ENCODE peak calls at places on chromosomes 16 and 17, in eight cellular contexts. One of them, this sample, is unnamed.

GRCh38 chr16:64133396-64133795 is 988.5 kb downstream of the CDH11 start:
- DNase-seq in anterior cingulate cortex: no peak
- DNase-seq in GM04504: no peak
- DNase-seq in ureter: no peak
- DNase-seq in activated T-helper 2 cell treated with anti-CD3 and anti-CD28 coated beads, Interferon-gamma antibody, Interleukin-2, Interleukin-4, amounts not matched to agents 10 μg/mL and 5 μg/mL and 100 μg/mL, durations not matched to agents 14 hours and 24 hours and 36 hours: no peak
- DNase-seq in stimulated activated CD4-positive, alpha-beta T cell treated with anti-CD3 and anti-CD28 coated beads, TNF-alpha, amount 100 ng/mL, for 48 hours: no peak
- DNase-seq in head of caudate nucleus: no peak
- DNase-seq in NCI-H460: no peak
- DNase-seq in this sample: no peak

GRCh38 chr17:54903375-54903774 is 2.7 kb downstream of the TOM1L1 start:
- DNase-seq in anterior cingulate cortex: no peak
- DNase-seq in head of caudate nucleus: peak
- DNase-seq in activated T-helper 2 cell treated with anti-CD3 and anti-CD28 coated beads, Interferon-gamma antibody, Interleukin-2, Interleukin-4, amounts not matched to agents 10 μg/mL and 5 μg/mL and 100 μg/mL, durations not matched to agents 14 hours and 24 hours and 36 hours: no peak
- DNase-seq in stimulated activated CD4-positive, alpha-beta T cell treated with anti-CD3 and anti-CD28 coated beads, TNF-alpha, amount 100 ng/mL, for 48 hours: no peak
- DNase-seq in NCI-H460: no peak
- DNase-seq in GM04504: no peak
- DNase-seq in ureter: no peak
- DNase-seq in this sample: no peak

GRCh38 chr16:89407925-89408300 is 82.4 kb downstream of the ANKRD11 start:
- DNase-seq in anterior cingulate cortex: no peak
- DNase-seq in head of caudate nucleus: no peak
- DNase-seq in ureter: no peak
- DNase-seq in GM04504: no peak
- DNase-seq in stimulated activated CD4-positive, alpha-beta T cell treated with anti-CD3 and anti-CD28 coated beads, TNF-alpha, amount 100 ng/mL, for 48 hours: no peak
- DNase-seq in NCI-H460: no peak
- DNase-seq in activated T-helper 2 cell treated with anti-CD3 and anti-CD28 coated beads, Interferon-gamma antibody, Interleukin-2, Interleukin-4, amounts not matched to agents 10 μg/mL and 5 μg/mL and 100 μg/mL, durations not matched to agents 14 hours and 24 hours and 36 hours: no peak
- DNase-seq in this sample: no peak

GRCh38 chr16:81204794-81205680 is 33.5 kb upstream of the BCO1 start:
- DNase-seq in GM04504: no peak
- DNase-seq in anterior cingulate cortex: peak
- DNase-seq in stimulated activated CD4-positive, alpha-beta T cell treated with anti-CD3 and anti-CD28 coated beads, TNF-alpha, amount 100 ng/mL, for 48 hours: no peak
- DNase-seq in NCI-H460: peak
- DNase-seq in ureter: no peak
- DNase-seq in head of caudate nucleus: peak
- DNase-seq in activated T-helper 2 cell treated with anti-CD3 and anti-CD28 coated beads, Interferon-gamma antibody, Interleukin-2, Interleukin-4, amounts not matched to agents 10 μg/mL and 5 μg/mL and 100 μg/mL, durations not matched to agents 14 hours and 24 hours and 36 hours: no peak
- DNase-seq in this sample: peak

GRCh38 chr16:69763557-69763942 is 1.4 kb downstream of the WWP2 start:
- DNase-seq in anterior cingulate cortex: no peak
- DNase-seq in GM04504: no peak
- DNase-seq in stimulated activated CD4-positive, alpha-beta T cell treated with anti-CD3 and anti-CD28 coated beads, TNF-alpha, amount 100 ng/mL, for 48 hours: no peak
- DNase-seq in head of caudate nucleus: no peak
- DNase-seq in NCI-H460: no peak
- DNase-seq in activated T-helper 2 cell treated with anti-CD3 and anti-CD28 coated beads, Interferon-gamma antibody, Interleukin-2, Interleukin-4, amounts not matched to agents 10 μg/mL and 5 μg/mL and 100 μg/mL, durations not matched to agents 14 hours and 24 hours and 36 hours: no peak
- DNase-seq in ureter: no peak
- DNase-seq in this sample: no peak

GRCh38 chr17:55588446-55588845 is 77.2 kb upstream of the SMIM36 start:
- DNase-seq in NCI-H460: no peak
- DNase-seq in GM04504: no peak
- DNase-seq in stimulated activated CD4-positive, alpha-beta T cell treated with anti-CD3 and anti-CD28 coated beads, TNF-alpha, amount 100 ng/mL, for 48 hours: no peak
- DNase-seq in anterior cingulate cortex: no peak
- DNase-seq in ureter: no peak
- DNase-seq in head of caudate nucleus: no peak
- DNase-seq in activated T-helper 2 cell treated with anti-CD3 and anti-CD28 coated beads, Interferon-gamma antibody, Interleukin-2, Interleukin-4, amounts not matched to agents 10 μg/mL and 5 μg/mL and 100 μg/mL, durations not matched to agents 14 hours and 24 hours and 36 hours: no peak
- DNase-seq in this sample: no peak

GRCh38 chr16:552171-552570 is 8.0 kb upstream of the PRR35 start:
- DNase-seq in head of caudate nucleus: no peak
- DNase-seq in activated T-helper 2 cell treated with anti-CD3 and anti-CD28 coated beads, Interferon-gamma antibody, Interleukin-2, Interleukin-4, amounts not matched to agents 10 μg/mL and 5 μg/mL and 100 μg/mL, durations not matched to agents 14 hours and 24 hours and 36 hours: no peak
- DNase-seq in stimulated activated CD4-positive, alpha-beta T cell treated with anti-CD3 and anti-CD28 coated beads, TNF-alpha, amount 100 ng/mL, for 48 hours: no peak
- DNase-seq in anterior cingulate cortex: no peak
- DNase-seq in ureter: no peak
- DNase-seq in GM04504: no peak
- DNase-seq in NCI-H460: no peak
- DNase-seq in this sample: no peak

GRCh38 chr17:2302740-2303277 is 776 bp downstream of the SMG6 start:
- DNase-seq in head of caudate nucleus: no peak
- DNase-seq in GM04504: no peak
- DNase-seq in stimulated activated CD4-positive, alpha-beta T cell treated with anti-CD3 and anti-CD28 coated beads, TNF-alpha, amount 100 ng/mL, for 48 hours: no peak
- DNase-seq in anterior cingulate cortex: no peak
- DNase-seq in activated T-helper 2 cell treated with anti-CD3 and anti-CD28 coated beads, Interferon-gamma antibody, Interleukin-2, Interleukin-4, amounts not matched to agents 10 μg/mL and 5 μg/mL and 100 μg/mL, durations not matched to agents 14 hours and 24 hours and 36 hours: no peak
- DNase-seq in ureter: peak
- DNase-seq in NCI-H460: no peak
- DNase-seq in this sample: no peak

GRCh38 chr16:88378836-88379693 is 3.7 kb upstream of the ZNF469 start:
- DNase-seq in NCI-H460: no peak
- DNase-seq in GM04504: no peak
- DNase-seq in ureter: no peak
- DNase-seq in head of caudate nucleus: no peak
- DNase-seq in activated T-helper 2 cell treated with anti-CD3 and anti-CD28 coated beads, Interferon-gamma antibody, Interleukin-2, Interleukin-4, amounts not matched to agents 10 μg/mL and 5 μg/mL and 100 μg/mL, durations not matched to agents 14 hours and 24 hours and 36 hours: no peak
- DNase-seq in anterior cingulate cortex: no peak
- DNase-seq in stimulated activated CD4-positive, alpha-beta T cell treated with anti-CD3 and anti-CD28 coated beads, TNF-alpha, amount 100 ng/mL, for 48 hours: no peak
- DNase-seq in this sample: no peak

GRCh38 chr17:80631142-80632045 is 86.8 kb downstream of the RPTOR start:
- DNase-seq in stimulated activated CD4-positive, alpha-beta T cell treated with anti-CD3 and anti-CD28 coated beads, TNF-alpha, amount 100 ng/mL, for 48 hours: no peak
- DNase-seq in head of caudate nucleus: no peak
- DNase-seq in NCI-H460: no peak
- DNase-seq in anterior cingulate cortex: no peak
- DNase-seq in ureter: no peak
- DNase-seq in activated T-helper 2 cell treated with anti-CD3 and anti-CD28 coated beads, Interferon-gamma antibody, Interleukin-2, Interleukin-4, amounts not matched to agents 10 μg/mL and 5 μg/mL and 100 μg/mL, durations not matched to agents 14 hours and 24 hours and 36 hours: no peak
- DNase-seq in GM04504: no peak
- DNase-seq in this sample: peak

GRCh38 chr17:596287-596686 is 118.4 kb downstream of the VPS53 start:
- DNase-seq in activated T-helper 2 cell treated with anti-CD3 and anti-CD28 coated beads, Interferon-gamma antibody, Interleukin-2, Interleukin-4, amounts not matched to agents 10 μg/mL and 5 μg/mL and 100 μg/mL, durations not matched to agents 14 hours and 24 hours and 36 hours: no peak
- DNase-seq in ureter: no peak
- DNase-seq in NCI-H460: peak
- DNase-seq in head of caudate nucleus: no peak
- DNase-seq in stimulated activated CD4-positive, alpha-beta T cell treated with anti-CD3 and anti-CD28 coated beads, TNF-alpha, amount 100 ng/mL, for 48 hours: no peak
- DNase-seq in anterior cingulate cortex: no peak
- DNase-seq in GM04504: no peak
- DNase-seq in this sample: no peak

GRCh38 chr16:69408451-69408850 is 16.0 kb upstream of the CYB5B start:
- DNase-seq in anterior cingulate cortex: no peak
- DNase-seq in stimulated activated CD4-positive, alpha-beta T cell treated with anti-CD3 and anti-CD28 coated beads, TNF-alpha, amount 100 ng/mL, for 48 hours: no peak
- DNase-seq in head of caudate nucleus: no peak
- DNase-seq in NCI-H460: no peak
- DNase-seq in GM04504: no peak
- DNase-seq in ureter: peak
- DNase-seq in activated T-helper 2 cell treated with anti-CD3 and anti-CD28 coated beads, Interferon-gamma antibody, Interleukin-2, Interleukin-4, amounts not matched to agents 10 μg/mL and 5 μg/mL and 100 μg/mL, durations not matched to agents 14 hours and 24 hours and 36 hours: no peak
- DNase-seq in this sample: no peak

GRCh38 chr16:13307255-13307654 is 405.9 kb downstream of the SHISA9 start:
- DNase-seq in GM04504: peak
- DNase-seq in ureter: no peak
- DNase-seq in head of caudate nucleus: no peak
- DNase-seq in stimulated activated CD4-positive, alpha-beta T cell treated with anti-CD3 and anti-CD28 coated beads, TNF-alpha, amount 100 ng/mL, for 48 hours: no peak
- DNase-seq in anterior cingulate cortex: no peak
- DNase-seq in NCI-H460: no peak
- DNase-seq in activated T-helper 2 cell treated with anti-CD3 and anti-CD28 coated beads, Interferon-gamma antibody, Interleukin-2, Interleukin-4, amounts not matched to agents 10 μg/mL and 5 μg/mL and 100 μg/mL, durations not matched to agents 14 hours and 24 hours and 36 hours: no peak
- DNase-seq in this sample: no peak